ENCODE peak calls at places on chromosomes 2 and 18, in eight cellular contexts. W, S, M, G, X, F, P and Q are unnamed samples.

GRCh38 chr2:227123697-227124096 is 40.3 kb downstream of the COL4A4 start:
- ATAC-seq in M (no peak), P (no peak), F (no peak), S (no peak), G (no peak), W (no peak), X (no peak), Q (no peak)

GRCh38 chr18:79904357-79905147 is 46.9 kb downstream of the SLC66A2 start:
- ATAC-seq in W (no peak), F (no peak), P (no peak), G (no peak), S (peak; percentile 9), X (no peak), M (no peak), Q (no peak)

GRCh38 chr18:78526923-78527775 is 452.5 kb upstream of the SALL3 start:
- ATAC-seq in F (no peak), G (no peak), W (peak; percentile 44), S (peak; percentile 79), X (peak; percentile 74), P (no peak), M (no peak), Q (no peak)

GRCh38 chr2:28063492-28063962 is 173.0 kb downstream of the BABAM2 start:
- ATAC-seq in M (no peak), F (no peak), S (no peak), W (no peak), G (peak; percentile 69), P (no peak), X (peak; percentile 57), Q (no peak)

GRCh38 chr2:3059111-3059990 is 318.3 kb downstream of the EIPR1 start:
- ATAC-seq in M (no peak), G (no peak), P (no peak), W (no peak), X (no peak), F (no peak), S (no peak), Q (no peak)

GRCh38 chr2:46127176-46127575 is 170.0 kb upstream of the EPAS1 start:
- ATAC-seq in S (no peak), F (no peak), G (no peak), P (no peak), W (no peak), X (no peak), M (no peak), Q (no peak)

GRCh38 chr2:157182834-157183396 is 74.6 kb upstream of the GALNT5 start:
- ATAC-seq in F (peak; percentile 95), G (peak; percentile 95), M (no peak), W (no peak), S (peak; percentile 73), X (peak; percentile 62), P (no peak), Q (peak; percentile 72)

GRCh38 chr2:82796132-82796531 is 1662.9 kb downstream of the SUCLG1 start:
- ATAC-seq in G (peak; percentile 86), W (no peak), F (no peak), P (no peak), X (no peak), S (no peak), M (no peak), Q (no peak)

GRCh38 chr2:203681978-203682377 is 24.5 kb upstream of the CD28 start:
- ATAC-seq in W (no peak), S (peak; percentile 57), P (no peak), G (peak; percentile 17), F (peak; percentile 20), M (no peak), X (peak; percentile 66), Q (no peak)

GRCh38 chr2:74413001-74413698 is 8.3 kb downstream of the C2orf81 start:
- ATAC-seq in F (no peak), G (no peak), M (no peak), P (no peak), S (no peak), X (no peak), W (peak; percentile 84), Q (no peak)

GRCh38 chr2:34316788-34317187 is 717.7 kb upstream of the FAM98A start:
- ATAC-seq in G (no peak), M (no peak), S (no peak), P (no peak), X (no peak), F (no peak), W (no peak), Q (no peak)

GRCh38 chr2:128557841-128558241 is 239.2 kb upstream of the HS6ST1 start:
- ATAC-seq in M (no peak), F (no peak), X (peak; percentile 41), S (no peak), G (no peak), P (peak; percentile 71), W (no peak), Q (peak; percentile 88)

GRCh38 chr2:6982934-6983589 is 65.8 kb downstream of the RNF144A start:
- ATAC-seq in X (no peak), M (no peak), F (no peak), S (no peak), P (peak; percentile 69), W (no peak), G (no peak), Q (no peak)
- H3K4me1 ChIP-seq in X (peaks cover 28% of the 10 kb centered on the region), M (no peaks in the 10 kb centered on the region), F (peaks cover 4% of the 10 kb centered on the region), S (peaks cover 31% of the 10 kb centered on the region), P (peaks cover 35% of the 10 kb centered on the region), W (peaks cover 19% of the 10 kb centered on the region), G (peaks cover 23% of the 10 kb centered on the region), Q (no peaks in the 10 kb centered on the region)

GRCh38 chr2:22901471-22901870 is 483.5 kb upstream of the KLHL29 start:
- ATAC-seq in W (no peak), F (no peak), M (no peak), S (no peak), X (no peak), P (no peak), G (no peak), Q (no peak)

GRCh38 chr2:22907330-22907729 is 477.6 kb upstream of the KLHL29 start:
- ATAC-seq in G (no peak), P (no peak), X (peak; percentile 89), W (no peak), M (no peak), F (no peak), S (peak; percentile 92), Q (no peak)

GRCh38 chr2:22903616-22904015 is 481.4 kb upstream of the KLHL29 start:
- ATAC-seq in M (no peak), G (no peak), P (no peak), S (no peak), F (no peak), W (no peak), X (no peak), Q (no peak)

GRCh38 chr2:22902662-22903165 is 482.3 kb upstream of the KLHL29 start:
- ATAC-seq in X (no peak), W (no peak), F (no peak), S (no peak), P (no peak), M (no peak), G (no peak), Q (no peak)

DNA sequence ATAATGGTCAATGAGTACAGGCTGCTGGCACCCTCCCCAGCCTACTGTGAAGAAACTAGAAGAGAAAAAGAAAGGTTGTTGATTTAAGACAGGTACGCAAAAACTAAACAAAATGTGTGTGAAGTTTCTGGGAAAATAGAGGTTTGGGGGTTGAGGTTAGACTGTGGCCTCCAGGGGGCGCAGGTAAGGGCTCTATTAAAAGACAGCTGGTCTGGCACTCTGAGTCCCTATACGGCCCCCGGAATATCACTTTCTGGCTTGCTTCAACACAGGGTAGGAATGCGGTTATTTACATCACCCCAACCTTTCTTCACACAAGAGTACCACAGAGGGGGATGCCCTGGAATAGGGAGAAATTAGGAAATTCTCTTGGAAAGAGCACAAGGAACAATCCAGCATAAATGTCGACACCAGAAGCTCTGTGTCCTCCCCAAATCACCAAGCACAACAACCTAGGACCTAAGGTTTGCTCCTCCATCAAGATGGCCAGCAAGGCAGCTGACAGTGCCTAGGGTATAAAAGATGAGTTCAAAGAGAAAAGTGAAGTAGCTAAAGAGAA is 480.8 kb upstream of the KLHL29 start:
- ATAC-seq in F (peak; percentile 80), P (no peak), W (peak; percentile 80), X (peak; percentile 62), S (peak; percentile 57), G (no peak), M (peak; percentile 52), Q (no peak)
- TF ChIP-seq CTCF in F (peak; percentile 46), P (peak; percentile 40), W (peak; percentile 59), X (no peak), S (peak; percentile 59), G (peak; percentile 55), M (no peak), Q (peak; percentile 10)

DNA sequence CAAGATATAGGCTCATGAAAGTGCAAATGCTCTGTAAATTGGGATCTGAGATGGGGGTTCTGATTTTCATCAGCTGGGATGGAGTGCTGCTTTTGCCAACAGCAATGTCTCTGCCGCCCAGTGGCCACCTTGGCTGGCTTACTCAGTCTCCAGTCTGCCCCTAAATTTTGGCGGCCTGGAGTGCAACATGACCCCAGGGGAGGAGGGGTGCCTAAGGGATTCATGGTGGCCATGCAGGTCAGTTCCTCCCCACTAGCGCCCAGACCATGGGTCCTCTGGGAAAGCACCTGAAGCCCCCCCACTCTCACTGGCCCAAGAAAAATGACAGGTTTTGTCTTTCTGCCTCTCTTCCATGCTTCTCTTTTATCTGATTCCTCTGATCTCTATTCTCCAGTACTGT is 45.0 kb downstream of the SLC4A3 start:
- ATAC-seq in M (no peak), P (no peak), F (no peak), G (no peak), W (no peak), X (no peak), S (no peak), Q (no peak)
- H3K4me3 ChIP-seq in M (no peak overlapping the region), P (no peak overlapping the region), F (no peak overlapping the region), G (no peak overlapping the region), W (no peak overlapping the region), X (no peak overlapping the region), S (no peak overlapping the region), Q (no peak overlapping the region)

GRCh38 chr18:13619505-13620205 is 106.7 kb downstream of the FAM210A start:
- ATAC-seq in X (no peak), F (no peak), S (no peak), W (no peak), M (no peak), P (no peak), G (no peak), Q (no peak)

GRCh38 chr18:13618760-13619438 is 107.5 kb downstream of the FAM210A start:
- ATAC-seq in X (no peak), P (no peak), M (no peak), G (no peak), S (no peak), F (no peak), W (peak; percentile 19), Q (no peak)

GRCh38 chr18:13616041-13616440 is 110.3 kb downstream of the FAM210A start:
- ATAC-seq in F (no peak), P (no peak), G (no peak), X (no peak), W (no peak), S (no peak), M (no peak), Q (no peak)

GRCh38 chr18:13616525-13617035 is 109.8 kb downstream of the FAM210A start:
- ATAC-seq in P (no peak), F (no peak), S (no peak), W (no peak), G (no peak), M (no peak), X (no peak), Q (no peak)

GRCh38 chr18:13617826-13618515 is 108.4 kb downstream of the FAM210A start:
- ATAC-seq in P (no peak), F (no peak), X (no peak), W (no peak), S (no peak), M (no peak), G (no peak), Q (no peak)
- H3K4me1 ChIP-seq in P (peaks cover 16% of the 10 kb centered on the region), F (no peaks in the 10 kb centered on the region), X (peaks cover 24% of the 10 kb centered on the region), W (peaks cover 8% of the 10 kb centered on the region), S (peaks cover 15% of the 10 kb centered on the region), M (no peaks in the 10 kb centered on the region), G (no peaks in the 10 kb centered on the region), Q (peaks cover 7% of the 10 kb centered on the region)